ENCODE peak calls at places on chromosome 4, in six cellular contexts. J, S, M, Q, D and F are unnamed samples.

GRCh38 chr4:184331155-184331995 is 113.7 kb upstream of the ENPP6 start:
- DNase-seq in D (peak), J (no peak), Q (no peak), S (no peak), M (no peak), F (no peak)

GRCh38 chr4:108814327-108814726 is 51.5 kb upstream of the ETNPPL start:
- DNase-seq in M (no peak), S (no peak), J (no peak), Q (no peak), D (no peak), F (no peak)

GRCh38 chr4:114250439-114250891 is 271.0 kb upstream of the ARSJ start:
- DNase-seq in D (no peak), J (no peak), S (no peak), Q (no peak), M (no peak), F (no peak)

GRCh38 chr4:3467601-3468031 is 4.5 kb downstream of the DOK7 start:
- DNase-seq in M (no peak), D (no peak), J (no peak), S (no peak), Q (no peak), F (no peak)

GRCh38 chr4:126991965-126992364 is 640.8 kb upstream of the INTU start:
- DNase-seq in D (no peak), S (no peak), J (no peak), Q (no peak), M (no peak), F (no peak)

GRCh38 chr4:2186133-2186864 is 55.6 kb downstream of the HAUS3 start:
- DNase-seq in M (peak), S (peak), D (peak), J (no peak), Q (no peak), F (no peak)

GRCh38 chr4:147407261-147408045 is 73.4 kb upstream of the EDNRA start:
- DNase-seq in S (no peak), M (no peak), D (no peak), Q (no peak), J (no peak), F (no peak)

GRCh38 chr4:151195801-151196200 is 81.2 kb upstream of the PRSS48 start:
- DNase-seq in D (no peak), M (no peak), S (no peak), Q (no peak), J (no peak), F (no peak)

GRCh38 chr4:83361416-83362196 is 27.0 kb upstream of the HPSE start:
- DNase-seq in M (no peak), S (no peak), D (peak), J (no peak), Q (no peak), F (no peak)

GRCh38 chr4:138666366-138666765 is 349.2 kb upstream of the NOCT start:
- DNase-seq in J (no peak), S (no peak), Q (no peak), M (no peak), D (no peak), F (no peak)

GRCh38 chr4:152277333-152277732 is 258.6 kb downstream of the FBXW7 start:
- DNase-seq in Q (no peak), S (no peak), D (no peak), M (no peak), J (no peak), F (no peak)